ENCODE peak calls at places on chromosome 22, in nine cellular contexts. P is stomach; M is AG04450; O is CD8-positive, alpha-beta memory T cell; I is tibial artery; Y is fibroblast of lung; L is breast epithelium; W is mesendoderm; R is GM23338. S is an unnamed sample.

GRCh38 chr22:40491990-40492631 is 121.7 kb downstream of the SGSM3 start:
- DNase-seq in P (no peak), M (no peak), O (no peak), I (no peak), Y (peak; percentile 45), L (no peak), W (no peak), R (peak; percentile 30), S (peak; percentile 14)

GRCh38 chr22:46993626-46994025 is 231.2 kb downstream of the TBC1D22A start:
- DNase-seq in P (peak; percentile 81), M (no peak), O (no peak), I (no peak), Y (no peak), L (no peak), W (peak; percentile 25), R (no peak), S (no peak)

GRCh38 chr22:40485813-40486610 is 115.6 kb downstream of the SGSM3 start:
- DNase-seq in P (no peak), M (no peak), O (no peak), I (no peak), Y (peak; percentile 83), L (peak; percentile 73), W (no peak), R (no peak), S (no peak)

GRCh38 chr22:22697377-22698120 is 53.1 kb downstream of the GGTLC2 start:
- DNase-seq in P (no peak), M (no peak), O (no peak), I (no peak), Y (no peak), L (no peak), W (no peak), R (peak; percentile 32), S (no peak)

GRCh38 chr22:49686495-49687219 is 141.0 kb downstream of the BRD1 start:
- DNase-seq in P (no peak), M (no peak), O (no peak), I (no peak), Y (no peak), L (no peak), W (no peak), R (no peak), S (no peak)

GRCh38 chr22:29344137-29344536 is 28.6 kb upstream of the RASL10A start:
- DNase-seq in P (peak; percentile 88), M (no peak), O (no peak), I (no peak), Y (peak; percentile 99), L (peak; percentile 55), W (peak; percentile 37), R (no peak), S (peak; percentile 50)

GRCh38 chr22:47813661-47814060 is 1051.2 kb downstream of the TBC1D22A start:
- DNase-seq in P (no peak), M (no peak), O (no peak), I (no peak), Y (no peak), L (no peak), W (no peak), R (no peak), S (no peak)

GRCh38 chr22:50192056-50192824 is 6.5 kb downstream of the TRABD start:
- DNase-seq in P (peak; percentile 39), M (no peak), O (no peak), I (no peak), Y (no peak), L (no peak), W (no peak), R (no peak), S (no peak)

GRCh38 chr22:31970490-31971444 is 26.4 kb downstream of the YWHAH start:
- DNase-seq in P (peak; percentile 91), M (peak; percentile 7), O (peak; percentile 88), I (peak; percentile 67), Y (peak; percentile 39), L (peak; percentile 77), W (peak; percentile 88), R (peak; percentile 86), S (peak; percentile 88)

GRCh38 chr22:16957781-16958180 is 50.2 kb downstream of the GAB4 start:
- DNase-seq in P (no peak), M (no peak), O (no peak), I (no peak), Y (no peak), L (no peak), W (no peak), R (no peak), S (no peak)

GRCh38 chr22:37331811-37332536 is 49.7 kb downstream of the CYTH4 start:
- DNase-seq in P (no peak), M (no peak), O (no peak), I (no peak), Y (no peak), L (no peak), W (no peak), R (no peak), S (no peak)

GRCh38 chr22:49555526-49555925 is 272.1 kb downstream of the BRD1 start:
- DNase-seq in P (no peak), M (no peak), O (no peak), I (peak; percentile 10), Y (no peak), L (no peak), W (no peak), R (no peak), S (no peak)

GRCh38 chr22:47162865-47163264 is 400.4 kb downstream of the TBC1D22A start:
- DNase-seq in P (no peak), M (no peak), O (no peak), I (peak; percentile 16), Y (no peak), L (no peak), W (no peak), R (no peak), S (no peak)

GRCh38 chr22:48088926-48089536 is 1326.6 kb downstream of the TBC1D22A start:
- DNase-seq in P (no peak), M (no peak), O (no peak), I (no peak), Y (no peak), L (no peak), W (no peak), R (no peak), S (no peak)

GRCh38 chr22:48703265-48703941 is 1124.3 kb downstream of the BRD1 start:
- DNase-seq in P (no peak), M (no peak), O (no peak), I (no peak), Y (no peak), L (no peak), W (no peak), R (no peak), S (no peak)

GRCh38 chr22:39207141-39208012 is 37.4 kb downstream of the PDGFB start:
- DNase-seq in P (peak; percentile 48), M (no peak), O (no peak), I (peak; percentile 36), Y (peak; percentile 62), L (no peak), W (no peak), R (no peak), S (no peak)
- H3K27ac ChIP-seq in P (no peak overlapping the region), M (peak overlapping the region; percentile 31), O (no peak overlapping the region), I (no peak overlapping the region), Y (no peak overlapping the region), L (no peak overlapping the region), W (no peak overlapping the region), R (no peak overlapping the region), S (no peak overlapping the region)

GRCh38 chr22:39039306-39040126 is 1.1 kb upstream of the APOBEC3F start:
- DNase-seq in P (no peak), M (no peak), O (no peak), I (no peak), Y (no peak), L (no peak), W (no peak), R (no peak), S (no peak)

GRCh38 chr22:39041908-39042307 is 1.2 kb downstream of the APOBEC3F start:
- DNase-seq in P (no peak), M (no peak), O (no peak), I (no peak), Y (no peak), L (no peak), W (no peak), R (no peak), S (no peak)
- H3K27ac ChIP-seq in P (no peak overlapping the region), M (no peak overlapping the region), O (peak overlapping the region; percentile 61), I (no peak overlapping the region), Y (no peak overlapping the region), L (no peak overlapping the region), W (no peak overlapping the region), R (no peak overlapping the region), S (no peak overlapping the region)

GRCh38 chr22:27947461-27947860 is 28.4 kb upstream of the PITPNB start:
- DNase-seq in P (no peak), M (no peak), O (no peak), I (no peak), Y (peak; percentile 30), L (no peak), W (peak; percentile 78), R (no peak), S (no peak)
- H3K27ac ChIP-seq in P (no peak overlapping the region), M (no peak overlapping the region), O (no peak overlapping the region), I (no peak overlapping the region), Y (no peak overlapping the region), L (no peak overlapping the region), W (no peak overlapping the region), R (no peak overlapping the region), S (no peak overlapping the region)

GRCh38 chr22:30869996-30870395 is 98.6 kb downstream of the MORC2 start:
- DNase-seq in P (no peak), M (no peak), O (no peak), I (no peak), Y (no peak), L (no peak), W (no peak), R (no peak), S (no peak)

GRCh38 chr22:30867746-30868662 is 100.6 kb downstream of the MORC2 start:
- DNase-seq in P (no peak), M (no peak), O (no peak), I (peak; percentile 10), Y (no peak), L (no peak), W (no peak), R (no peak), S (no peak)

GRCh38 chr22:30866811-30867271 is 101.7 kb downstream of the MORC2 start:
- DNase-seq in P (no peak), M (no peak), O (no peak), I (no peak), Y (no peak), L (no peak), W (peak; percentile 27), R (peak; percentile 35), S (no peak)

GRCh38 chr22:30870451-30871345 is 97.9 kb downstream of the MORC2 start:
- DNase-seq in P (no peak), M (no peak), O (no peak), I (peak; percentile 13), Y (no peak), L (no peak), W (no peak), R (no peak), S (no peak)

DNA sequence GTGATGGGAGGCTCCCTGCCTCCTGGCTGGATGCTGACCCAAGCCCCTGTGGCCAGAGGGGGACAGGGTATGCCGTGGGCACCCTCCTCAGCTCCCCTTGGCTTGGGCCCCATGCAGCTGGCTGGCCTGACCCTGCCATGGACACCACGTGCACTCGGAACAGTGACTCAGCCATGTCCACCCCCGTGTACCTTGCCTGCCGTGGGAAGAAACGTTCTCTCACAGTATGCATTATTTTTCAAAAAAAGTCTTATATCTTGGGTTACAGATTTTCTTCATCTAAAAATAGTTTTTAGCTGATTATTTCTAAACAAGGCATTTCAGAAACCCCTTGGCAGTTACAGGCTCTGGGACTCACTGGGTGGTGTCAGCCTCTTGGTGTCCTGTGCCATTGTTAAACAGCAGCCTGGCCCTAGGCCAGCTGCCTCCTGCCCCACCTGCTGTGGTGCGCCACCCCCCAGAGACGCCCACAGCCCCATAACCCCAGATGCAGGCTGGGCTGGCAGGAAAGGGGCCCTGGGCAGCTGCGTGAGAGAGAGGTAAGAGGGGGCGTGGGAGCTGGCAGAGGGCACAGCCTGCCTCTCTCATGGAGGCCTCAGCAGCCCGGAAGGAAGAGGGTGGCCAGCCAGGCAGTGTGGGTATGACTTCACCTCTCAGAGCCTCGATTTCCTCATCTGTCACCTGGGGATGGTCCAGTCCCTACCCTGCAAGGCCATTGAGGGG is 99.8 kb downstream of the MORC2 start:
- DNase-seq in P (no peak), M (no peak), O (no peak), I (peak; percentile 13), Y (peak; percentile 50), L (no peak), W (no peak), R (no peak), S (no peak)
- H3K27ac ChIP-seq in P (no peak overlapping the region), M (no peak overlapping the region), O (no peak overlapping the region), I (no peak overlapping the region), Y (no peak overlapping the region), L (no peak overlapping the region), W (no peak overlapping the region), R (no peak overlapping the region), S (peak overlapping the region; percentile 53)